ENCODE peak calls at places on chromosomes 2 and 18, in seven cellular contexts. H is bronchial epithelial cell; P is mesendoderm; S is activated T-cell treated with anti-CD3 and anti-CD28 coated beads, Interleukin-2, amount 50 U/mL, for 72 hours; U is astrocyte; J is NCI-H1694 treated with DMSO at 0.1 percent for 48 hours; B is iris pigment epithelial cell. L is an unnamed sample.

GRCh38 chr2:150207979-150208378 is 279.5 kb downstream of the RND3 start:
- DNase-seq in U (no peak), H (no peak), B (no peak), P (no peak), S (no peak), J (peak; percentile 68), L (no peak)

GRCh38 chr2:216522892-216523502 is 24.4 kb downstream of the RPL37A start:
- DNase-seq in P (no peak), H (no peak), J (no peak), B (no peak), S (no peak), U (no peak), L (no peak)

GRCh38 chr18:8844721-8845148 is 139.4 kb downstream of the MTCL1 start:
- DNase-seq in P (no peak), B (no peak), U (peak; percentile 68), H (no peak), S (no peak), J (peak; percentile 14), L (no peak)

GRCh38 chr2:195370167-195370943 is 286.7 kb upstream of the SLC39A10 start:
- DNase-seq in H (no peak), J (no peak), P (no peak), U (no peak), S (no peak), B (no peak), L (no peak)

GRCh38 chr2:127170021-127170420 is 50.1 kb downstream of the CYP27C1 start:
- DNase-seq in U (no peak), J (no peak), P (no peak), H (peak; percentile 35), B (no peak), S (no peak), L (no peak)

GRCh38 chr2:107645586-107645985 is 181.1 kb upstream of the RGPD4 start:
- DNase-seq in P (peak; percentile 42), U (no peak), S (no peak), J (no peak), B (peak; percentile 31), H (no peak), L (no peak)

GRCh38 chr2:64201086-64201627 is 56.9 kb upstream of the PELI1 start:
- DNase-seq in J (no peak), S (no peak), H (no peak), U (peak; percentile 20), P (no peak), B (no peak), L (no peak)

GRCh38 chr2:3299130-3299529 is 78.5 kb downstream of the EIPR1 start:
- DNase-seq in H (no peak), U (no peak), P (no peak), B (no peak), J (no peak), S (no peak), L (no peak)

GRCh38 chr2:237744613-237745249 is 53.8 kb upstream of the RBM44 start:
- DNase-seq in S (peak; percentile 73), H (peak; percentile 37), J (peak; percentile 51), U (no peak), B (peak; percentile 44), P (peak; percentile 69), L (peak; percentile 63)

GRCh38 chr2:167924556-167924955 is 322.8 kb downstream of the STK39 start:
- DNase-seq in P (no peak), J (no peak), H (no peak), S (no peak), B (no peak), U (no peak), L (no peak)

GRCh38 chr2:176278927-176279326 is 9.7 kb downstream of the MTX2 start:
- DNase-seq in B (no peak), H (no peak), P (no peak), J (no peak), U (no peak), S (no peak), L (no peak)

GRCh38 chr2:152449578-152449977 is 114.6 kb downstream of the FMNL2 start:
- DNase-seq in S (no peak), B (no peak), U (no peak), H (no peak), J (no peak), P (no peak), L (no peak)

GRCh38 chr2:223944166-223944703 is 900 bp downstream of the WDFY1 start:
- DNase-seq in S (peak; percentile 43), B (peak; percentile 36), U (no peak), H (no peak), P (peak; percentile 67), J (no peak), L (no peak)

GRCh38 chr18:74977041-74977440 is 231.9 kb downstream of the PTGR3 start:
- DNase-seq in H (no peak), B (no peak), J (no peak), U (no peak), S (no peak), P (no peak), L (no peak)

GRCh38 chr18:46097378-46097852 is 681 bp downstream of the ATP5F1A start:
- DNase-seq in S (no peak), H (no peak), J (no peak), P (no peak), U (no peak), B (no peak), L (no peak)

GRCh38 chr2:241029599-241030332 is 31.3 kb downstream of the SNED1 start:
- DNase-seq in P (no peak), B (no peak), S (no peak), H (no peak), U (no peak), J (no peak), L (no peak)

L was measured in breast epithelium.